ENCODE peak calls at places on chromosomes 13 and 19, in six cellular contexts. One of them, this sample, is unnamed.

GRCh38 chr13:98510156-98510509 is 66.8 kb downstream of the STK24 start:
- DNase-seq in MM.1S: no peak
- DNase-seq in breast epithelium: no peak
- DNase-seq in HCT116: no peak
- DNase-seq in PC-3: no peak
- DNase-seq in neural progenitor cell: no peak
- DNase-seq in this sample: no peak

GRCh38 chr13:85148009-85148408 is 651.2 kb downstream of the SLITRK6 start:
- DNase-seq in breast epithelium: no peak
- DNase-seq in neural progenitor cell: peak
- DNase-seq in HCT116: no peak
- DNase-seq in MM.1S: no peak
- DNase-seq in PC-3: no peak
- DNase-seq in this sample: no peak

GRCh38 chr13:29479716-29480492 is 115.6 kb downstream of the SLC7A1 start:
- DNase-seq in MM.1S: no peak
- DNase-seq in PC-3: no peak
- DNase-seq in HCT116: no peak
- DNase-seq in neural progenitor cell: peak
- DNase-seq in breast epithelium: no peak
- DNase-seq in this sample: no peak

GRCh38 chr13:33202644-33203169 is 82.8 kb downstream of the STARD13 start:
- DNase-seq in HCT116: no peak
- DNase-seq in neural progenitor cell: no peak
- DNase-seq in MM.1S: no peak
- DNase-seq in breast epithelium: no peak
- DNase-seq in PC-3: no peak
- DNase-seq in this sample: no peak

GRCh38 chr19:49331616-49332055 is 3.6 kb upstream of the CD37 start:
- DNase-seq in breast epithelium: peak
- DNase-seq in HCT116: peak
- DNase-seq in MM.1S: peak
- DNase-seq in neural progenitor cell: peak
- DNase-seq in PC-3: peak
- DNase-seq in this sample: peak

GRCh38 chr13:53622431-53622830 is 593.8 kb downstream of the OLFM4 start:
- DNase-seq in breast epithelium: no peak
- DNase-seq in HCT116: no peak
- DNase-seq in MM.1S: no peak
- DNase-seq in PC-3: no peak
- DNase-seq in neural progenitor cell: no peak
- DNase-seq in this sample: no peak

GRCh38 chr19:10871711-10872550 is 578 bp downstream of the CARM1 start:
- DNase-seq in neural progenitor cell: peak
- DNase-seq in MM.1S: peak
- DNase-seq in PC-3: peak
- DNase-seq in breast epithelium: peak
- DNase-seq in HCT116: no peak
- DNase-seq in this sample: no peak

GRCh38 chr19:10718205-10719196 is 622 bp downstream of the DNM2 start:
- DNase-seq in PC-3: peak
- DNase-seq in MM.1S: peak
- DNase-seq in HCT116: no peak
- DNase-seq in breast epithelium: no peak
- DNase-seq in neural progenitor cell: peak
- DNase-seq in this sample: no peak

GRCh38 chr19:54190942-54191670 is at the start of gene TSEN34:
- DNase-seq in PC-3: peak
- DNase-seq in neural progenitor cell: peak
- DNase-seq in HCT116: peak
- DNase-seq in breast epithelium: peak
- DNase-seq in MM.1S: peak
- DNase-seq in this sample: peak

GRCh38 chr19:38640368-38640767 is 7.1 kb upstream of the ACTN4 start:
- DNase-seq in HCT116: no peak
- DNase-seq in neural progenitor cell: no peak
- DNase-seq in MM.1S: no peak
- DNase-seq in PC-3: no peak
- DNase-seq in breast epithelium: no peak
- DNase-seq in this sample: no peak

GRCh38 chr13:22412452-22412851 is 741.6 kb downstream of the FGF9 start:
- DNase-seq in HCT116: no peak
- DNase-seq in breast epithelium: no peak
- DNase-seq in MM.1S: no peak
- DNase-seq in neural progenitor cell: no peak
- DNase-seq in PC-3: no peak
- DNase-seq in this sample: no peak

GRCh38 chr13:100542546-100543156 is 45.9 kb downstream of the GGACT start:
- DNase-seq in neural progenitor cell: no peak
- DNase-seq in MM.1S: peak
- DNase-seq in PC-3: peak
- DNase-seq in HCT116: no peak
- DNase-seq in breast epithelium: no peak
- DNase-seq in this sample: peak
- TF ChIP-seq CTCF in neural progenitor cell: peak
- TF ChIP-seq CTCF in MM.1S: peak
- TF ChIP-seq CTCF in PC-3: peak
- TF ChIP-seq CTCF in HCT116: peak
- TF ChIP-seq CTCF in breast epithelium: peak
- TF ChIP-seq CTCF in this sample: peak

DNA sequence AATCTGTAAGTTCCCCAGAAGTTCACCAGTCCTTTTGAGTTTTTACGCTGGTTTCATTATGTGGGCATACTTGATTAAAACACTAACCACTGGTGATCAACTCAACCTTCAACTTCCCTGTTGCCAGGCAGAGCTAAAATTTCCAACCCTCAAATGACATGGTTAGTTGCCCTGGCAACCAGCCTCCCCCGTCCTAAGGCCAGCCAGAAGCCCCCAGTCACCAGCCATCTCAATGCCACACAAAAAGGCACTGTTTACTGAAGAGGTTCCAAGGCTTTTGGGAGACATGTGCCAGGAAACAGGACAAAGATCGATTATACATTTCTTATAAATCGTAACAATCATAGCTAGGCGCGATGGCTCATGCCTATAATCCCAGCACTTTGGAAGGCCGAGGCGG is 1.6 kb downstream of the ZNF649 start:
- DNase-seq in MM.1S: no peak
- DNase-seq in PC-3: no peak
- DNase-seq in HCT116: no peak
- DNase-seq in neural progenitor cell: no peak
- DNase-seq in breast epithelium: no peak
- DNase-seq in this sample: no peak
- H3K4me3 ChIP-seq in MM.1S: no peak
- H3K4me3 ChIP-seq in PC-3: peak
- H3K4me3 ChIP-seq in HCT116: no peak
- H3K4me3 ChIP-seq in neural progenitor cell: peak
- H3K4me3 ChIP-seq in breast epithelium: peak
- H3K4me3 ChIP-seq in this sample: no peak

DNA sequence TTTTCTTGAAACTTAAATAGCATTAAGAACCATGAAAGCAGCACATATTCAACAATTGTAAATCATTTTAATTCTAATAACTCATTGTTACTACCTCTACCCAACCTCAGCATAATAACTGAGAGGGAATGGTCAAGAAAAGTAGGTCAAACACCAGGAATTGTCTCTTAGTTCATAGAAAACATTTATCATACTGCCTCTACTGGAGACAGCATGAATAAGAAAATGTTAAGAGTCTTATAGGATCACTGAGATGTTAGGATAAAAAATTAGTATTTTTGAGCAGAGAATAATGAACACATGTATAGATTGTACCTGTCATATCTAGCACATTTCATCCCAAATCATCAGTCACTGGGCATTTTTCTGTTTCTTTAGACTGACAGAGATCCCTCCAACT is 515.3 kb downstream of the PCDH9 start:
- DNase-seq in HCT116: no peak
- DNase-seq in neural progenitor cell: no peak
- DNase-seq in MM.1S: no peak
- DNase-seq in breast epithelium: no peak
- DNase-seq in PC-3: peak
- DNase-seq in this sample: no peak
- TF ChIP-seq CTCF in HCT116: no peak
- TF ChIP-seq CTCF in neural progenitor cell: peak
- TF ChIP-seq CTCF in MM.1S: no peak
- TF ChIP-seq CTCF in breast epithelium: no peak
- TF ChIP-seq CTCF in PC-3: peak
- TF ChIP-seq CTCF in this sample: no peak

GRCh38 chr19:1685046-1685445 is 32.6 kb upstream of the TCF3 start:
- DNase-seq in HCT116: no peak
- DNase-seq in neural progenitor cell: no peak
- DNase-seq in MM.1S: no peak
- DNase-seq in PC-3: no peak
- DNase-seq in breast epithelium: no peak
- DNase-seq in this sample: no peak
- H3K4me3 ChIP-seq in HCT116: no peak
- H3K4me3 ChIP-seq in neural progenitor cell: no peak
- H3K4me3 ChIP-seq in MM.1S: no peak
- H3K4me3 ChIP-seq in PC-3: no peak
- H3K4me3 ChIP-seq in breast epithelium: no peak
- H3K4me3 ChIP-seq in this sample: no peak